ENCODE peak calls at places on chromosomes 13 and 19, in six cellular contexts. D is neuronal stem cell, I is H9, M is IMR-90, Z is H1, A is mesenchymal stem cell. E is an unnamed sample.

GRCh38 chr19:6212403-6213265 is 67.1 kb downstream of the MLLT1 start:
- DNase-seq in D (no peak), I (no peak), M (no peak), Z (no peak), A (no peak), E (no peak)

GRCh38 chr19:6750062-6750461 is 10.6 kb downstream of the TRIP10 start:
- DNase-seq in D (no peak), I (no peak), M (no peak), Z (no peak), A (no peak), E (no peak)

GRCh38 chr13:47549219-47549752 is 451.8 kb downstream of the SUCLA2 start:
- DNase-seq in D (no peak), I (no peak), M (no peak), Z (no peak), A (no peak), E (no peak)

GRCh38 chr19:35269425-35270117 is 809 bp downstream of the USF2 start:
- DNase-seq in D (peak; percentile 76), I (peak; percentile 93), M (peak; percentile 75), Z (peak; percentile 97), A (peak; percentile 74), E (peak; percentile 94)

GRCh38 chr19:17255150-17255621 is 9.4 kb downstream of the USHBP1 start:
- DNase-seq in D (no peak), I (peak; percentile 65), M (no peak), Z (no peak), A (no peak), E (no peak)

GRCh38 chr19:3818479-3818878 is 32.3 kb upstream of the MATK start:
- DNase-seq in D (no peak), I (no peak), M (peak; percentile 31), Z (no peak), A (peak; percentile 5), E (peak; percentile 50)

GRCh38 chr13:23623394-23623793 is 53.2 kb downstream of the TNFRSF19 start:
- DNase-seq in D (no peak), I (no peak), M (no peak), Z (no peak), A (no peak), E (no peak)

GRCh38 chr13:61531383-61532065 is 115.9 kb upstream of the PCDH20 start:
- DNase-seq in D (no peak), I (no peak), M (no peak), Z (no peak), A (no peak), E (peak; percentile 72)

GRCh38 chr13:33953203-33953602 is 135.3 kb downstream of the RFC3 start:
- DNase-seq in D (no peak), I (no peak), M (peak; percentile 26), Z (no peak), A (no peak), E (no peak)

GRCh38 chr19:6632002-6632621 is 37.8 kb downstream of the TNFSF14 start:
- DNase-seq in D (peak; percentile 68), I (peak; percentile 55), M (peak; percentile 64), Z (peak; percentile 81), A (peak; percentile 57), E (peak; percentile 65)

GRCh38 chr19:43662487-43662886 is 7.5 kb downstream of the PLAUR start:
- DNase-seq in D (no peak), I (peak; percentile 34), M (no peak), Z (peak; percentile 46), A (peak; percentile 34), E (peak; percentile 42)

GRCh38 chr19:11478167-11479089 is 2.4 kb downstream of the ELAVL3 start:
- DNase-seq in D (no peak), I (no peak), M (no peak), Z (no peak), A (no peak), E (no peak)

GRCh38 chr13:31638577-31638976 is 100.7 kb upstream of the RXFP2 start:
- DNase-seq in D (no peak), I (no peak), M (peak; percentile 65), Z (no peak), A (peak; percentile 6), E (no peak)

GRCh38 chr13:95564948-95565347 is 12.4 kb downstream of the CLDN10 start:
- DNase-seq in D (no peak), I (no peak), M (peak; percentile 34), Z (no peak), A (peak; percentile 30), E (peak; percentile 26)

GRCh38 chr13:20400774-20401173 is 124.9 kb downstream of the CRYL1 start:
- DNase-seq in D (no peak), I (no peak), M (peak; percentile 63), Z (no peak), A (peak; percentile 55), E (peak; percentile 23)

GRCh38 chr13:40476175-40476958 is 190.1 kb downstream of the FOXO1 start:
- DNase-seq in D (no peak), I (no peak), M (no peak), Z (no peak), A (peak; percentile 1), E (peak; percentile 70)

GRCh38 chr13:44801990-44802389 is 187.3 kb downstream of the NUFIP1 start:
- DNase-seq in D (no peak), I (no peak), M (peak; percentile 89), Z (no peak), A (peak; percentile 81), E (no peak)

GRCh38 chr13:53783466-53783865 is 754.9 kb downstream of the OLFM4 start:
- DNase-seq in D (no peak), I (no peak), M (no peak), Z (no peak), A (no peak), E (no peak)

GRCh38 chr19:1699386-1699785 is 47.0 kb upstream of the TCF3 start:
- DNase-seq in D (no peak), I (no peak), M (no peak), Z (no peak), A (no peak), E (no peak)

GRCh38 chr19:40703029-40703755 is 12.7 kb upstream of the NUMBL start:
- DNase-seq in D (no peak), I (no peak), M (no peak), Z (no peak), A (no peak), E (no peak)

GRCh38 chr19:7497292-7497691 is 8.5 kb upstream of the PEX11G start:
- DNase-seq in D (no peak), I (peak; percentile 60), M (no peak), Z (no peak), A (peak; percentile 46), E (peak; percentile 49)

GRCh38 chr19:19866599-19867248 is 1.0 kb downstream of the ZNF253 start:
- DNase-seq in D (peak; percentile 57), I (peak; percentile 86), M (no peak), Z (peak; percentile 83), A (peak; percentile 18), E (peak; percentile 41)

GRCh38 chr19:53511933-53512374 is 26.0 kb upstream of the ZNF331 start:
- DNase-seq in D (peak; percentile 59), I (peak; percentile 90), M (peak; percentile 65), Z (peak; percentile 88), A (peak; percentile 44), E (peak; percentile 71)

GRCh38 chr13:26616126-26616525 is 58.6 kb downstream of the WASF3 start:
- DNase-seq in D (no peak), I (no peak), M (peak; percentile 72), Z (no peak), A (peak; percentile 12), E (no peak)

GRCh38 chr19:12237143-12237839 is 57.4 kb downstream of the ZNF44 start:
- DNase-seq in D (no peak), I (no peak), M (no peak), Z (no peak), A (no peak), E (no peak)

GRCh38 chr13:113762075-113762474 is 3.0 kb downstream of the TMEM255B start:
- DNase-seq in D (no peak), I (no peak), M (no peak), Z (no peak), A (no peak), E (peak; percentile 16)

GRCh38 chr13:90867336-90867683 is 480.2 kb upstream of the MIR17HG start:
- DNase-seq in D (peak; percentile 64), I (peak; percentile 76), M (peak; percentile 27), Z (peak; percentile 80), A (peak; percentile 81), E (peak; percentile 57)

GRCh38 chr19:2424686-2425621 is 2.4 kb downstream of the TIMM13 start:
- DNase-seq in D (peak; percentile 43), I (peak; percentile 81), M (peak; percentile 69), Z (peak; percentile 84), A (peak; percentile 69), E (peak; percentile 43)

GRCh38 chr19:58544591-58545285 is 874 bp downstream of the TRIM28 start:
- DNase-seq in D (peak; percentile 73), I (peak; percentile 28), M (peak; percentile 47), Z (no peak), A (peak; percentile 56), E (peak; percentile 66)

GRCh38 chr13:35826626-35827254 is 304.4 kb downstream of the DCLK1 start:
- DNase-seq in D (no peak), I (peak; percentile 41), M (no peak), Z (peak; percentile 80), A (no peak), E (no peak)

GRCh38 chr13:74922963-74923362 is 559.0 kb downstream of the TBC1D4 start:
- DNase-seq in D (no peak), I (no peak), M (no peak), Z (no peak), A (no peak), E (no peak)
- H3K14ac ChIP-seq in D (no peak overlapping the region), I (no peak overlapping the region), M (no peak overlapping the region), Z (no peak overlapping the region), A (no peak overlapping the region), E (no peak overlapping the region)

GRCh38 chr13:99600318-99600717 is 99.0 kb downstream of the TM9SF2 start:
- DNase-seq in D (peak; percentile 33), I (peak; percentile 71), M (no peak), Z (peak; percentile 83), A (no peak), E (no peak)

GRCh38 chr13:99601535-99601934 is 100.3 kb downstream of the TM9SF2 start:
- DNase-seq in D (no peak), I (no peak), M (no peak), Z (no peak), A (no peak), E (no peak)

GRCh38 chr13:99590519-99591011 is 89.3 kb downstream of the TM9SF2 start:
- DNase-seq in D (no peak), I (no peak), M (peak; percentile 50), Z (no peak), A (no peak), E (no peak)

DNA sequence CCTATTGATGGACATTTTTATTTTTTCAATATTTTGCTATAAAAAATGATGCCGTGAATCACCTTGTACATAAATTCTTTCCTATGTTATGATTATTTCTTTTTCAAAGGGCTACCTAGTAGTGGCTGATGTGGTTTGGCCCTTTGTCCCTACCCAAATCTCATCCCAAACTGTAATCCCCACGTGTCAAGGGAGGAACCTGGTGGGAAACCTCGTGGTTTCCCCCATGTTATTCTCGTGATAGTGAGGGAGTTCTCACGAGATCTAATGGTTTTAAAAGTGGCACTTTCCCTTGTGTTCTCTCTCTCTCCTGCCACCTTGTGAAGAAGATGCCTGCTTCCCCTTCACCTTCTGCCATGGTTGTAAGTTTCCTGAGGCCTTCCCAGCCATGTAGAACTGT is 94.9 kb downstream of the TM9SF2 start:
- DNase-seq in D (no peak), I (no peak), M (no peak), Z (no peak), A (no peak), E (no peak)
- H2BK5ac ChIP-seq in D (no peak overlapping the region), I (no peak overlapping the region), M (no peak overlapping the region), Z (no peak overlapping the region), A (no peak overlapping the region), E (no peak overlapping the region)

GRCh38 chr19:39342647-39343305 is 555 bp downstream of the SAMD4B start:
- DNase-seq in D (no peak), I (no peak), M (no peak), Z (no peak), A (peak; percentile 40), E (peak; percentile 15)
- H3K18ac ChIP-seq in D (peak overlapping the region; percentile 74), I (no peak overlapping the region), M (no peak overlapping the region), Z (no peak overlapping the region), A (peak overlapping the region; percentile 74), E (peak overlapping the region; percentile 94)

GRCh38 chr19:48852292-48852691 is 16.0 kb upstream of the HSD17B14 start:
- DNase-seq in D (no peak), I (no peak), M (no peak), Z (no peak), A (no peak), E (no peak)
- H3K14ac ChIP-seq in D (no peak overlapping the region), I (no peak overlapping the region), M (no peak overlapping the region), Z (no peak overlapping the region), A (no peak overlapping the region), E (no peak overlapping the region)